ENCODE peak calls at places on chromosomes 16 and 17, in eight cellular contexts. P, O, Y, K, X, B, R and Z are unnamed samples.

GRCh38 chr16:22071352-22071923 is 20.9 kb upstream of the VWA3A start:
- DNase-seq in P (peak), O (no peak), Y (no peak), K (no peak), X (no peak), B (no peak), R (peak), Z (no peak)

GRCh38 chr17:40290629-40291296 is 3.1 kb downstream of the CDC6 start:
- DNase-seq in P (peak), O (peak), Y (no peak), K (no peak), X (no peak), B (peak), R (peak), Z (peak)

GRCh38 chr17:19386974-19387920 is at the start of gene MFAP4:
- DNase-seq in P (peak), O (no peak), Y (peak), K (no peak), X (no peak), B (no peak), R (peak), Z (peak)

GRCh38 chr17:58192612-58193011 is at the start of gene EPX:
- DNase-seq in P (no peak), O (no peak), Y (no peak), K (no peak), X (no peak), B (no peak), R (no peak), Z (peak)

GRCh38 chr16:17409894-17410293 is 60.9 kb downstream of the XYLT1 start:
- DNase-seq in P (peak), O (no peak), Y (no peak), K (no peak), X (no peak), B (no peak), R (no peak), Z (no peak)

GRCh38 chr16:63171545-63171944 is 1135.3 kb upstream of the CDH8 start:
- DNase-seq in P (no peak), O (no peak), Y (no peak), K (no peak), X (no peak), B (no peak), R (no peak), Z (no peak)

GRCh38 chr17:42999003-42999525 is 845 bp downstream of the RPL27 start:
- DNase-seq in P (no peak), O (no peak), Y (no peak), K (no peak), X (no peak), B (no peak), R (no peak), Z (no peak)

GRCh38 chr17:31571124-31571892 is 179.8 kb downstream of the RAB11FIP4 start:
- DNase-seq in P (peak), O (no peak), Y (no peak), K (no peak), X (no peak), B (no peak), R (peak), Z (no peak)

GRCh38 chr17:77374170-77374936 is 233.6 kb downstream of the SEC14L1 start:
- DNase-seq in P (peak), O (peak), Y (peak), K (peak), X (peak), B (peak), R (peak), Z (peak)

GRCh38 chr17:50681260-50682200 is 26.2 kb downstream of the ANKRD40 start:
- DNase-seq in P (peak), O (no peak), Y (no peak), K (peak), X (no peak), B (no peak), R (peak), Z (peak)

GRCh38 chr17:80546267-80546666 is 1.6 kb downstream of the RPTOR start:
- DNase-seq in P (no peak), O (no peak), Y (no peak), K (no peak), X (no peak), B (no peak), R (no peak), Z (peak)

GRCh38 chr17:64157669-64158180 is 27.8 kb upstream of the ERN1 start:
- DNase-seq in P (no peak), O (no peak), Y (no peak), K (no peak), X (no peak), B (no peak), R (no peak), Z (no peak)

GRCh38 chr17:58577696-58578095 is 63.3 kb upstream of the MTMR4 start:
- DNase-seq in P (peak), O (peak), Y (peak), K (peak), X (peak), B (peak), R (peak), Z (peak)

GRCh38 chr17:74512624-74513084 is 18.6 kb downstream of the CD300LB start:
- DNase-seq in P (no peak), O (no peak), Y (no peak), K (no peak), X (peak), B (no peak), R (peak), Z (peak)

GRCh38 chr17:8611671-8612298 is 18.7 kb downstream of the MYH10 start:
- DNase-seq in P (no peak), O (no peak), Y (no peak), K (no peak), X (no peak), B (no peak), R (peak), Z (no peak)

GRCh38 chr17:82745524-82745923 is 6.3 kb upstream of the TBCD start:
- DNase-seq in P (no peak), O (no peak), Y (no peak), K (no peak), X (no peak), B (no peak), R (no peak), Z (no peak)

GRCh38 chr16:1407749-1408148 is 6.8 kb downstream of the UNKL start:
- DNase-seq in P (no peak), O (no peak), Y (no peak), K (no peak), X (no peak), B (no peak), R (peak), Z (no peak)

GRCh38 chr17:1958134-1958881 is 66.8 kb downstream of the RTN4RL1 start:
- DNase-seq in P (no peak), O (no peak), Y (no peak), K (no peak), X (no peak), B (no peak), R (peak), Z (peak)

GRCh38 chr16:1163567-1164055 is 10.7 kb downstream of the CACNA1H start:
- DNase-seq in P (no peak), O (no peak), Y (peak), K (no peak), X (no peak), B (no peak), R (no peak), Z (peak)

GRCh38 chr17:1934901-1935300 is 90.2 kb downstream of the RTN4RL1 start:
- DNase-seq in P (peak), O (no peak), Y (peak), K (no peak), X (no peak), B (no peak), R (no peak), Z (no peak)

GRCh38 chr17:43543300-43543699 is 2.8 kb downstream of the ETV4 start:
- DNase-seq in P (no peak), O (no peak), Y (peak), K (no peak), X (no peak), B (no peak), R (no peak), Z (no peak)